ENCODE peak calls at places on chromosomes 3 and 15, in six cellular contexts. K, Y, R, H, W and I are unnamed samples.

GRCh38 chr3:49673131-49673714 is 928 bp upstream of the APEH start:
- DNase-seq in K (no peak), Y (no peak), R (peak), H (no peak), W (peak), I (peak)

GRCh38 chr3:111610189-111610588 is 15.0 kb upstream of the ZBED2 start:
- DNase-seq in K (no peak), Y (no peak), R (peak), H (no peak), W (no peak), I (no peak)

GRCh38 chr3:70726966-70727365 is 414.5 kb upstream of the MDFIC2 start:
- DNase-seq in K (no peak), Y (no peak), R (no peak), H (no peak), W (peak), I (no peak)

GRCh38 chr3:194274424-194275085 is 76.6 kb downstream of the CPN2 start:
- DNase-seq in K (peak), Y (no peak), R (no peak), H (peak), W (no peak), I (no peak)

GRCh38 chr15:38176155-38176554 is 76.5 kb upstream of the SPRED1 start:
- DNase-seq in K (no peak), Y (no peak), R (no peak), H (no peak), W (peak), I (no peak)

GRCh38 chr3:197833930-197834715 is 43.1 kb downstream of the LRCH3 start:
- DNase-seq in K (no peak), Y (no peak), R (no peak), H (no peak), W (no peak), I (no peak)

GRCh38 chr3:157865449-157865862 is 240.8 kb downstream of the SHOX2 start:
- DNase-seq in K (peak), Y (peak), R (peak), H (no peak), W (peak), I (no peak)

GRCh38 chr3:30549600-30549999 is 56.8 kb upstream of the TGFBR2 start:
- DNase-seq in K (no peak), Y (no peak), R (no peak), H (no peak), W (no peak), I (no peak)

GRCh38 chr3:42526616-42527367 is 24.3 kb downstream of the VIPR1 start:
- DNase-seq in K (no peak), Y (no peak), R (peak), H (no peak), W (no peak), I (no peak)

GRCh38 chr15:91237493-91237892 is 137.4 kb downstream of the SV2B start:
- DNase-seq in K (no peak), Y (no peak), R (no peak), H (no peak), W (no peak), I (no peak)

GRCh38 chr3:142648950-142649349 is 52.8 kb downstream of the PLS1 start:
- DNase-seq in K (no peak), Y (no peak), R (no peak), H (no peak), W (no peak), I (no peak)

GRCh38 chr3:169662215-169663070 is 1.1 kb downstream of the MECOM start:
- DNase-seq in K (no peak), Y (peak), R (no peak), H (peak), W (peak), I (peak)

GRCh38 chr15:75723171-75723846 is 10.7 kb upstream of the CSPG4 start:
- DNase-seq in K (no peak), Y (no peak), R (no peak), H (no peak), W (no peak), I (no peak)

GRCh38 chr15:34239151-34239761 is 14.4 kb downstream of the EMC4 start:
- DNase-seq in K (no peak), Y (no peak), R (no peak), H (no peak), W (peak), I (no peak)